ENCODE peak calls at places on chromosomes 16 and 17, in seven cellular contexts. I is choroid plexus epithelial cell, X is NCI-H82, U is MG63, D is NCI-H1105, J is T-helper 2 cell, K is left ventricle myocardium inferior. E is an unnamed sample.

GRCh38 chr16:82935781-82936180 is 309.0 kb downstream of the CDH13 start:
- DNase-seq in X (peak), D (no peak), K (no peak), J (no peak), U (no peak), I (no peak), E (no peak)

GRCh38 chr17:3531266-3532101 is 26.1 kb downstream of the TRPV3 start:
- DNase-seq in J (no peak), X (no peak), K (peak), D (no peak), I (no peak), U (no peak), E (no peak)

GRCh38 chr16:80507538-80507937 is 33.3 kb upstream of the DYNLRB2 start:
- DNase-seq in J (no peak), I (no peak), D (no peak), X (no peak), U (no peak), K (peak), E (peak)

GRCh38 chr16:71794018-71794417 is 14.6 kb downstream of the AP1G1 start:
- DNase-seq in D (no peak), J (no peak), U (no peak), I (no peak), K (no peak), X (no peak), E (no peak)

GRCh38 chr16:35352431-35352830 is 1893.0 kb downstream of the TP53TG3F start:
- DNase-seq in K (no peak), D (no peak), U (no peak), J (no peak), X (peak), I (no peak), E (no peak)

GRCh38 chr16:4218202-4218601 is 23.7 kb downstream of the SRL start:
- DNase-seq in X (no peak), J (no peak), I (peak), D (no peak), U (no peak), K (no peak), E (no peak)

GRCh38 chr16:48450367-48450766 is 65.2 kb upstream of the SIAH1 start:
- DNase-seq in D (no peak), X (no peak), U (no peak), I (peak), K (no peak), J (no peak), E (no peak)

GRCh38 chr17:59763861-59764260 is 56.4 kb downstream of the VMP1 start:
- DNase-seq in X (no peak), D (no peak), K (no peak), J (no peak), I (peak), U (no peak), E (no peak)

GRCh38 chr17:47841488-47842308 is 625 bp upstream of the SCRN2 start:
- DNase-seq in D (no peak), J (no peak), X (no peak), K (no peak), U (no peak), I (no peak), E (no peak)

GRCh38 chr17:59751955-59752413 is 44.5 kb downstream of the VMP1 start:
- DNase-seq in J (no peak), X (no peak), U (no peak), K (no peak), D (no peak), I (no peak), E (no peak)

GRCh38 chr17:45834471-45835396 is 9.9 kb upstream of the SPPL2C start:
- DNase-seq in J (no peak), X (no peak), K (no peak), D (no peak), U (peak), I (no peak), E (no peak)

GRCh38 chr17:38585805-38586529 is 19.8 kb downstream of the SRCIN1 start:
- DNase-seq in D (no peak), I (no peak), X (peak), J (no peak), K (no peak), U (no peak), E (no peak)

GRCh38 chr17:77724876-77725615 is 233.5 kb upstream of the TNRC6C start:
- DNase-seq in U (no peak), I (no peak), D (peak), X (no peak), J (no peak), K (no peak), E (no peak)

GRCh38 chr16:4698321-4699029 is 5.1 kb downstream of the NUDT16L1 start:
- DNase-seq in J (no peak), U (no peak), D (no peak), I (no peak), X (no peak), K (no peak), E (peak)

GRCh38 chr17:3944485-3945388 is 19.5 kb downstream of the ATP2A3 start:
- DNase-seq in D (no peak), U (peak), X (peak), I (peak), K (peak), J (peak), E (peak)

E was measured in heart left ventricle.